ENCODE peak calls at places on chromosomes 3 and 15, in nine cellular contexts. E is mesothelial cell of epicardium; V is CD8-positive, alpha-beta T cell; N is GM23338; T is stimulated activated CD4-positive, alpha-beta T cell treated with anti-CD3 and anti-CD28 coated beads, TNF-alpha, amount 100 ng/mL, for 24 hours; W is AG09309; M is suprapubic skin; F is small intestine; Y is activated CD8-positive, alpha-beta T cell treated with anti-CD3 and anti-CD28 coated beads for 36 hours. A is an unnamed sample.

GRCh38 chr15:64284037-64284436 is 71.9 kb downstream of the CSNK1G1 start:
- DNase-seq in E (no peak), V (no peak), N (no peak), T (no peak), W (peak; percentile 14), M (no peak), F (no peak), Y (no peak), A (peak; percentile 28)

GRCh38 chr15:27342991-27343390 is 372.0 kb downstream of the GABRG3 start:
- DNase-seq in E (no peak), V (no peak), N (peak; percentile 14), T (no peak), W (no peak), M (no peak), F (no peak), Y (no peak), A (no peak)

GRCh38 chr3:106333911-106334618 is 465.3 kb upstream of the CBLB start:
- DNase-seq in E (no peak), V (no peak), N (no peak), T (peak; percentile 29), W (peak; percentile 38), M (no peak), F (peak; percentile 11), Y (peak; percentile 86), A (peak; percentile 85)

GRCh38 chr3:160618363-160618762 is 53.0 kb upstream of the KPNA4 start:
- DNase-seq in E (no peak), V (no peak), N (no peak), T (no peak), W (no peak), M (no peak), F (no peak), Y (no peak), A (no peak)

GRCh38 chr3:43497905-43498365 is 123.9 kb downstream of the ANO10 start:
- DNase-seq in E (no peak), V (no peak), N (no peak), T (no peak), W (peak; percentile 3), M (no peak), F (no peak), Y (no peak), A (no peak)

GRCh38 chr3:173938159-173938558 is 540.6 kb downstream of the NLGN1 start:
- DNase-seq in E (no peak), V (no peak), N (peak; percentile 53), T (no peak), W (peak; percentile 10), M (no peak), F (no peak), Y (no peak), A (peak; percentile 31)

GRCh38 chr15:28992996-28993719 is 107.4 kb downstream of the APBA2 start:
- DNase-seq in E (no peak), V (no peak), N (no peak), T (no peak), W (no peak), M (no peak), F (no peak), Y (no peak), A (no peak)

GRCh38 chr3:89098964-89099585 is 8.3 kb upstream of the EPHA3 start:
- DNase-seq in E (no peak), V (no peak), N (peak; percentile 79), T (no peak), W (peak; percentile 23), M (no peak), F (peak; percentile 41), Y (peak; percentile 46), A (peak; percentile 51)

GRCh38 chr15:47384316-47384715 is 333.0 kb upstream of the SEMA6D start:
- DNase-seq in E (no peak), V (no peak), N (peak; percentile 12), T (no peak), W (peak; percentile 10), M (no peak), F (no peak), Y (no peak), A (peak; percentile 40)

GRCh38 chr15:52247032-52247431 is 48.6 kb downstream of the MYO5C start:
- DNase-seq in E (no peak), V (no peak), N (no peak), T (no peak), W (peak; percentile 96), M (no peak), F (no peak), Y (no peak), A (peak; percentile 66)

GRCh38 chr3:114878119-114878839 is 268.8 kb downstream of the ZBTB20 start:
- DNase-seq in E (no peak), V (no peak), N (peak; percentile 38), T (no peak), W (no peak), M (no peak), F (no peak), Y (no peak), A (no peak)

GRCh38 chr3:152638707-152639450 is 196.1 kb upstream of the P2RY1 start:
- DNase-seq in E (no peak), V (no peak), N (no peak), T (no peak), W (peak; percentile 49), M (no peak), F (peak; percentile 21), Y (no peak), A (no peak)

GRCh38 chr3:115698851-115699535 is 75.7 kb downstream of the GAP43 start:
- DNase-seq in E (no peak), V (no peak), N (peak; percentile 93), T (no peak), W (no peak), M (no peak), F (no peak), Y (no peak), A (no peak)

GRCh38 chr3:81716870-81717509 is 44.5 kb downstream of the GBE1 start:
- DNase-seq in E (no peak), V (no peak), N (peak; percentile 3), T (no peak), W (peak; percentile 49), M (no peak), F (peak; percentile 13), Y (no peak), A (no peak)

GRCh38 chr3:13362551-13362950 is 57.6 kb downstream of the NUP210 start:
- DNase-seq in E (no peak), V (no peak), N (no peak), T (no peak), W (no peak), M (no peak), F (no peak), Y (no peak), A (no peak)

GRCh38 chr3:37631686-37632085 is 230.0 kb upstream of the CTDSPL start:
- DNase-seq in E (no peak), V (no peak), N (no peak), T (no peak), W (no peak), M (no peak), F (no peak), Y (no peak), A (no peak)

GRCh38 chr3:177185035-177185574 is 12.2 kb downstream of the TBL1XR1 start:
- DNase-seq in E (no peak), V (no peak), N (no peak), T (no peak), W (no peak), M (no peak), F (no peak), Y (no peak), A (no peak)

GRCh38 chr15:59632714-59633113 is 21.1 kb downstream of the GCNT3 start:
- DNase-seq in E (no peak), V (no peak), N (peak; percentile 88), T (no peak), W (no peak), M (no peak), F (no peak), Y (no peak), A (no peak)